ENCODE peak calls at places on chromosomes 13 and 19, in eight cellular contexts. J is neuronal stem cell, X is stomach, V is cardiac muscle cell, Q is body of pancreas, R is colonic mucosa, S is endodermal cell, B is right cardiac atrium. D is an unnamed sample.
A peak's percentile ranks its signal among the peaks of the same experiment; 100 is the strongest.

GRCh38 chr13:107964356-107964755 is 251.0 kb downstream of the LIG4 start:
- DNase-seq in X (no peak), V (peak; percentile 1), S (no peak), R (no peak), B (no peak), Q (no peak), J (no peak), D (no peak)

GRCh38 chr19:29576043-29576442 is 30.0 kb upstream of the POP4 start:
- DNase-seq in V (no peak), B (no peak), Q (no peak), S (no peak), R (no peak), X (no peak), J (no peak), D (peak; percentile 42)

GRCh38 chr13:63680704-63681103 is 2265.1 kb upstream of the PCDH20 start:
- DNase-seq in Q (no peak), R (no peak), S (no peak), B (no peak), X (no peak), V (no peak), J (no peak), D (no peak)

GRCh38 chr19:54138777-54139256 is 1.3 kb downstream of the CNOT3 start:
- DNase-seq in Q (no peak), V (no peak), R (no peak), J (no peak), X (no peak), S (no peak), B (peak; percentile 49), D (no peak)

GRCh38 chr13:59906413-59907027 is 257.2 kb downstream of the DIAPH3 start:
- DNase-seq in J (no peak), X (no peak), B (no peak), V (peak; percentile 40), S (no peak), R (no peak), Q (peak; percentile 9), D (peak; percentile 60)

GRCh38 chr19:29662604-29663404 is 2.5 kb upstream of the PLEKHF1 start:
- DNase-seq in R (peak; percentile 42), V (peak; percentile 11), X (peak; percentile 74), J (no peak), Q (peak; percentile 74), S (no peak), B (peak; percentile 88), D (peak; percentile 94)

GRCh38 chr19:19417618-19418270 is 12.3 kb downstream of the GATAD2A start:
- DNase-seq in J (no peak), X (no peak), Q (no peak), R (no peak), B (no peak), S (no peak), V (no peak), D (no peak)

GRCh38 chr13:41568143-41568989 is 111.0 kb downstream of the RGCC start:
- DNase-seq in J (no peak), V (no peak), S (no peak), B (no peak), X (no peak), R (no peak), Q (no peak), D (no peak)

GRCh38 chr13:36998624-36999041 is 507 bp downstream of the ALG5 start:
- DNase-seq in S (peak; percentile 69), B (peak; percentile 63), Q (peak; percentile 12), V (peak; percentile 32), J (no peak), R (peak; percentile 35), X (no peak), D (peak; percentile 8)

GRCh38 chr19:4715529-4716221 is 8.0 kb downstream of the DPP9 start:
- DNase-seq in J (no peak), B (peak; percentile 81), R (no peak), S (no peak), V (no peak), X (peak; percentile 90), Q (peak; percentile 62), D (no peak)

GRCh38 chr13:44710576-44710975 is 134.4 kb upstream of the TSC22D1 start:
- DNase-seq in Q (no peak), V (no peak), J (no peak), S (no peak), R (no peak), B (no peak), X (no peak), D (peak; percentile 93)

GRCh38 chr13:91540157-91540736 is 141.8 kb downstream of the GPC5 start:
- DNase-seq in X (no peak), V (peak; percentile 17), B (no peak), J (no peak), R (no peak), Q (no peak), S (no peak), D (no peak)

GRCh38 chr19:1652471-1653299 is at the start of gene TCF3:
- DNase-seq in B (peak; percentile 99), R (peak; percentile 98), J (peak; percentile 100), S (peak; percentile 99), Q (peak; percentile 98), V (peak; percentile 99), X (peak; percentile 99), D (peak; percentile 99)

GRCh38 chr13:71169125-71169524 is 697.9 kb downstream of the DACH1 start:
- DNase-seq in R (no peak), Q (no peak), B (no peak), V (no peak), J (no peak), X (no peak), S (no peak), D (no peak)

GRCh38 chr19:49954092-49954825 is 6.7 kb downstream of the SIGLEC11 start:
- DNase-seq in J (no peak), X (no peak), R (no peak), S (no peak), V (peak; percentile 38), Q (peak; percentile 35), B (peak; percentile 52), D (peak; percentile 23)

GRCh38 chr13:47094734-47095434 is 198.0 kb upstream of the HTR2A start:
- DNase-seq in S (peak; percentile 56), V (no peak), X (no peak), J (no peak), Q (no peak), B (no peak), R (no peak), D (no peak)

GRCh38 chr19:49333426-49334288 is 1.5 kb upstream of the CD37 start:
- DNase-seq in Q (no peak), B (no peak), X (peak; percentile 29), V (no peak), R (peak; percentile 36), J (no peak), S (peak; percentile 44), D (peak; percentile 40)

GRCh38 chr13:100530645-100531044 is 57.9 kb downstream of the GGACT start:
- DNase-seq in J (no peak), V (no peak), X (no peak), R (no peak), S (peak; percentile 58), B (no peak), Q (no peak), D (peak; percentile 44)

GRCh38 chr19:41206456-41206855 is 12.6 kb upstream of the AXL start:
- DNase-seq in S (no peak), R (no peak), J (no peak), V (no peak), Q (no peak), X (no peak), B (no peak), D (peak; percentile 21)

GRCh38 chr19:41205995-41206394 is 13.0 kb downstream of the CYP2S1 start:
- DNase-seq in B (no peak), S (no peak), V (no peak), R (no peak), J (no peak), Q (no peak), X (no peak), D (peak; percentile 50)

GRCh38 chr19:41203371-41203770 is 10.4 kb downstream of the CYP2S1 start:
- DNase-seq in S (no peak), R (no peak), B (peak; percentile 57), Q (no peak), V (no peak), X (no peak), J (no peak), D (no peak)

DNA sequence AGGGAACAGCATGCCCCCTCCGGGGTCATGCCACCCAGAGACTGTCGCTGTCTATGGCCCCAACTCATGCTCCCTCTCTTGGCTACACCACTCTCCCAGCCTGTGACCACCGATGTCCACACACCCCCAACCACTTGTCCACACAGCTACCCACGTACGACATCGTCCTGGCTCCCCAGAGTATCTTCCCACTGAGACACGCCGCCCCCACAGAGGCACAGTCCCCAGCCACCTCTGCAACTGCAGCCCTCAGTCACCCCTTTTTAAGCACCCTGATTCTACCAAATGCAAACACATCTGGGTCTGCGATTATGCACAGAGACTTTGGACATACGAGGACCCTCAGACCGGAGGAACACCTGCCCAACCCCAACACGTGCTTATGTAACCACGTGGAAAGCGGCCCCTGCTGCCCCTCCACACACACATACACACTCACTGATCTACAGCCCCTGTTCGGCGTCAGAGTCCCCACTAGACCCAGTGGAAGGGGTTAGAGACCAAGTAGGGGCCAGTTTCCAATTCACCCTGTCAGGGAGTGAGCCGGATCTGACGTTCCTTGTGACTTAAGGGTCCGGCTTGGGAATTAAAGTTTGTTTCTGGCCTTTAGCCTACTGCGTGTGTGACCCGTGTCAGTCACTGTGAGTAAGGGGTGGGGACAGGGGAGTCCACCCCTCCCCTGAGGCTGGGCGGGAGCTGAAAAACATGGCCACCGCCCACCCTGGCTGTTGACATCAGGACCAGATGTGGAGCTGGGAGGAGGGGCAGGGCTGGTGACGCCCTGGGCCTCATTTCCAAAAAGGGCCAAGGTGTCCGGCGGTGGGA is 11.9 kb upstream of the AXL start:
- DNase-seq in J (no peak), X (peak; percentile 34), S (no peak), R (peak; percentile 43), Q (peak; percentile 25), B (peak; percentile 97), V (no peak), D (peak; percentile 74)
- H3K4me3 ChIP-seq in J (peak overlapping the region; percentile 16), X (no peak overlapping the region), S (no peak overlapping the region), R (no peak overlapping the region), Q (no peak overlapping the region), B (no peak overlapping the region), V (no peak overlapping the region), D (no peak overlapping the region)

DNA sequence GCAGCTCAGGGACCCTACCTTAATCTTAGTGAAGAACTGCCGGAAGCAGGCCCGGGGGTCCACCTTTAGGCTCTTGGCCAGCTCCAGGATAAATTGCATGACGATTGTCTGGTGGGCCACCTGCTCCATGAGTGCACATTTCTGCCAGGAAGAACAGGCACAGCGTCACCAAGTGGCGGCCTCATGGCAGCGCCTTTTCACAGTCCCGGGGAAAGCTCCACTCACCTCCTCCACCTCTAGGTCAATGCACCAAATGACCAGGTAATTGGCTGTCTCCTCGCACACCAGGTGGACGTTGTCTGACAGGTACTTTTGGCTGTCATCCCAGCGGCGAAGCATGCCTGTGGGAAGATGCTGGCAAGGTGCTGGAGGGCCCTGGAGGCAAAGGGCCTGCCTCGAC is 8.3 kb downstream of the CDC37 start:
- DNase-seq in S (no peak), R (no peak), V (no peak), B (no peak), J (no peak), X (no peak), Q (no peak), D (no peak)
- H3K4me3 ChIP-seq in S (no peak overlapping the region), R (no peak overlapping the region), V (no peak overlapping the region), B (no peak overlapping the region), J (peak overlapping the region; percentile 14), X (no peak overlapping the region), Q (no peak overlapping the region), D (no peak overlapping the region)

GRCh38 chr19:46913198-46913851 is 52.5 kb downstream of the ARHGAP35 start:
- DNase-seq in R (no peak), V (peak; percentile 70), Q (no peak), X (no peak), S (peak; percentile 24), J (no peak), B (no peak), D (no peak)
- H3K4me3 ChIP-seq in R (no peak overlapping the region), V (no peak overlapping the region), Q (no peak overlapping the region), X (no peak overlapping the region), S (no peak overlapping the region), J (no peak overlapping the region), B (no peak overlapping the region), D (no peak overlapping the region)

GRCh38 chr19:21585491-21585890 is 80.1 kb downstream of the ZNF429 start:
- DNase-seq in S (no peak), B (no peak), Q (peak; percentile 44), X (peak; percentile 39), V (no peak), J (no peak), R (no peak), D (no peak)
- H3K4me3 ChIP-seq in S (no peak overlapping the region), B (no peak overlapping the region), Q (no peak overlapping the region), X (no peak overlapping the region), V (no peak overlapping the region), J (no peak overlapping the region), R (peak overlapping the region; percentile 69), D (no peak overlapping the region)